ENCODE peak calls at places on chromosomes 4 and X, in five cellular contexts. L is EH, Q is left ventricle myocardium inferior, E is retina, G is HFF-Myc. R is an unnamed sample.

GRCh38 chr4:40916880-40917279 is 167.1 kb downstream of the NSUN7 start:
- DNase-seq in E (no peak), G (no peak), Q (peak; percentile 38), L (peak; percentile 26), R (no peak)

GRCh38 chr4:99458911-99459447 is 23.8 kb upstream of the ADH7 start:
- DNase-seq in G (no peak), Q (no peak), E (no peak), L (peak; percentile 36), R (no peak)

GRCh38 chr4:147840846-147841732 is 109.2 kb downstream of the ARHGAP10 start:
- DNase-seq in G (no peak), L (no peak), E (no peak), Q (no peak), R (no peak)

GRCh38 chr4:174578366-174578765 is 56.1 kb upstream of the HPGD start:
- DNase-seq in G (no peak), L (peak; percentile 39), Q (no peak), E (no peak), R (no peak)

GRCh38 chr4:952881-953573 is 20.3 kb downstream of the DGKQ start:
- DNase-seq in G (no peak), Q (no peak), L (no peak), E (no peak), R (peak; percentile 46)

GRCh38 chrX:76228499-76228898 is 55.6 kb downstream of the PBDC1 start:
- DNase-seq in E (no peak), Q (no peak), G (no peak), L (no peak), R (no peak)

GRCh38 chr4:17814140-17814539 is 3.4 kb downstream of the NCAPG start:
- DNase-seq in G (no peak), L (peak; percentile 70), E (no peak), Q (no peak), R (no peak)

GRCh38 chr4:637536-637935 is 12.2 kb downstream of the PDE6B start:
- DNase-seq in G (no peak), Q (no peak), E (peak; percentile 78), L (no peak), R (peak; percentile 9)

GRCh38 chr4:134628074-134628473 is 426.5 kb upstream of the PABPC4L start:
- DNase-seq in Q (no peak), G (peak; percentile 17), E (no peak), L (peak; percentile 47), R (no peak)

GRCh38 chr4:109798866-109799265 is 2.9 kb downstream of the CFI start:
- DNase-seq in L (no peak), E (no peak), G (no peak), Q (no peak), R (no peak)

GRCh38 chrX:13126785-13127184 is 82.4 kb upstream of the FAM9C start:
- DNase-seq in L (no peak), Q (no peak), E (no peak), G (no peak), R (no peak)

GRCh38 chrX:154327026-154327820 is 31.6 kb downstream of the TKTL1 start:
- DNase-seq in Q (no peak), E (no peak), L (peak; percentile 74), G (no peak), R (no peak)

GRCh38 chr4:24001945-24002640 is 112.2 kb upstream of the PPARGC1A start:
- DNase-seq in Q (no peak), E (no peak), G (no peak), L (peak; percentile 51), R (no peak)

GRCh38 chr4:188971125-188971524 is 831.9 kb downstream of the TRIML1 start:
- DNase-seq in L (peak; percentile 37), E (no peak), G (no peak), Q (no peak), R (no peak)

GRCh38 chr4:24559889-24560288 is 24.5 kb downstream of the DHX15 start:
- DNase-seq in G (no peak), L (peak; percentile 26), E (no peak), Q (no peak), R (no peak)

GRCh38 chr4:95362906-95363578 is 185.7 kb downstream of the UNC5C start:
- DNase-seq in G (peak; percentile 6), L (no peak), Q (no peak), E (no peak), R (no peak)

GRCh38 chr4:110610620-110610939 is 12.3 kb downstream of the PITX2 start:
- DNase-seq in Q (no peak), E (no peak), L (no peak), G (no peak), R (no peak)

GRCh38 chr4:102500371-102501175 is 586 bp upstream of the NFKB1 start:
- DNase-seq in E (peak; percentile 86), Q (peak; percentile 72), L (peak; percentile 73), G (no peak), R (peak; percentile 90)

GRCh38 chr4:139582044-139582443 is 26.0 kb upstream of the SETD7 start:
- DNase-seq in E (no peak), L (peak; percentile 16), Q (no peak), G (no peak), R (no peak)

GRCh38 chrX:46588263-46588662 is 14.7 kb downstream of the CHST7 start:
- DNase-seq in G (no peak), Q (peak; percentile 41), E (no peak), L (peak; percentile 87), R (no peak)

GRCh38 chr4:2793920-2794706 is 1.2 kb downstream of the SH3BP2 start:
- DNase-seq in G (no peak), E (no peak), Q (peak; percentile 51), L (peak; percentile 60), R (no peak)

GRCh38 chrX:107562482-107562881 is 65.8 kb upstream of the PRPS1 start:
- DNase-seq in L (peak; percentile 90), G (no peak), Q (no peak), E (no peak), R (no peak)

GRCh38 chrX:111005151-111005550 is 90.8 kb upstream of the PAK3 start:
- DNase-seq in L (no peak), Q (no peak), E (peak; percentile 60), G (no peak), R (no peak)

GRCh38 chr4:108355523-108356208 is 186.9 kb upstream of the LEF1 start:
- DNase-seq in Q (no peak), L (no peak), G (no peak), E (no peak), R (no peak)

GRCh38 chrX:76453737-76454406 is 26.4 kb downstream of the MAGEE1 start:
- DNase-seq in E (peak; percentile 3), G (no peak), Q (no peak), L (no peak), R (no peak)

GRCh38 chr4:7041851-7042696 is 1.1 kb upstream of the TADA2B start:
- DNase-seq in L (peak; percentile 77), E (no peak), G (no peak), Q (peak; percentile 63), R (peak; percentile 89)

GRCh38 chr4:112109455-112110425 is 35.5 kb upstream of the FAM241A start:
- DNase-seq in L (peak; percentile 31), E (no peak), Q (no peak), G (no peak), R (no peak)

GRCh38 chrX:71910526-71911022 is at the start of gene NHSL2:
- DNase-seq in E (peak; percentile 33), Q (peak; percentile 25), G (no peak), L (peak; percentile 16), R (no peak)

GRCh38 chr4:113294910-113295309 is 245.5 kb downstream of the ANK2 start:
- DNase-seq in Q (no peak), E (no peak), G (no peak), L (no peak), R (no peak)

GRCh38 chr4:105637409-105638258 is 70.9 kb downstream of the INTS12 start:
- DNase-seq in Q (peak; percentile 74), E (no peak), L (peak; percentile 15), G (no peak), R (peak; percentile 74)

R was measured in Right ventricle myocardium inferior.